ENCODE peak calls at places on chromosome 4, in five cellular contexts. W, B, E, D and X are unnamed samples.

GRCh38 chr4:140688711-140689598 is 67.2 kb downstream of the TBC1D9 start:
- DNase-seq in W (no peak), B (no peak), E (no peak), D (no peak), X (no peak)

GRCh38 chr4:151857368-151857767 is 96.6 kb upstream of the GATB start:
- DNase-seq in W (no peak), B (no peak), E (no peak), D (no peak), X (no peak)

GRCh38 chr4:152972821-152973613 is 36.9 kb downstream of the FHDC1 start:
- DNase-seq in W (no peak), B (no peak), E (no peak), D (no peak), X (no peak)

GRCh38 chr4:3257125-3257690 is 8.2 kb downstream of the MSANTD1 start:
- DNase-seq in W (no peak), B (peak), E (no peak), D (peak), X (peak)

GRCh38 chr4:21901831-21902230 is 46.7 kb downstream of the KCNIP4 start:
- DNase-seq in W (no peak), B (no peak), E (no peak), D (no peak), X (no peak)

GRCh38 chr4:103002551-103002950 is 17.0 kb downstream of the SLC9B1 start:
- DNase-seq in W (no peak), B (no peak), E (no peak), D (no peak), X (no peak)

GRCh38 chr4:69524708-69525107 is 29.0 kb upstream of the UGT2B4 start:
- DNase-seq in W (no peak), B (no peak), E (no peak), D (no peak), X (no peak)

GRCh38 chr4:119315036-119315435 is 6.9 kb downstream of the FABP2 start:
- DNase-seq in W (no peak), B (no peak), E (no peak), D (no peak), X (no peak)

GRCh38 chr4:80577991-80578390 is 242.5 kb downstream of the CFAP299 start:
- DNase-seq in W (no peak), B (no peak), E (no peak), D (no peak), X (no peak)

GRCh38 chr4:7694256-7694775 is 245.3 kb downstream of the AFAP1 start:
- DNase-seq in W (no peak), B (no peak), E (no peak), D (no peak), X (no peak)

GRCh38 chr4:164087733-164088132 is 593.2 kb downstream of the TMA16 start:
- DNase-seq in W (no peak), B (no peak), E (no peak), D (no peak), X (no peak)
- TF ChIP-seq POLR2AphosphoS5 in W (no peak), B (no peak), E (no peak), D (no peak), X (no peak)

DNA sequence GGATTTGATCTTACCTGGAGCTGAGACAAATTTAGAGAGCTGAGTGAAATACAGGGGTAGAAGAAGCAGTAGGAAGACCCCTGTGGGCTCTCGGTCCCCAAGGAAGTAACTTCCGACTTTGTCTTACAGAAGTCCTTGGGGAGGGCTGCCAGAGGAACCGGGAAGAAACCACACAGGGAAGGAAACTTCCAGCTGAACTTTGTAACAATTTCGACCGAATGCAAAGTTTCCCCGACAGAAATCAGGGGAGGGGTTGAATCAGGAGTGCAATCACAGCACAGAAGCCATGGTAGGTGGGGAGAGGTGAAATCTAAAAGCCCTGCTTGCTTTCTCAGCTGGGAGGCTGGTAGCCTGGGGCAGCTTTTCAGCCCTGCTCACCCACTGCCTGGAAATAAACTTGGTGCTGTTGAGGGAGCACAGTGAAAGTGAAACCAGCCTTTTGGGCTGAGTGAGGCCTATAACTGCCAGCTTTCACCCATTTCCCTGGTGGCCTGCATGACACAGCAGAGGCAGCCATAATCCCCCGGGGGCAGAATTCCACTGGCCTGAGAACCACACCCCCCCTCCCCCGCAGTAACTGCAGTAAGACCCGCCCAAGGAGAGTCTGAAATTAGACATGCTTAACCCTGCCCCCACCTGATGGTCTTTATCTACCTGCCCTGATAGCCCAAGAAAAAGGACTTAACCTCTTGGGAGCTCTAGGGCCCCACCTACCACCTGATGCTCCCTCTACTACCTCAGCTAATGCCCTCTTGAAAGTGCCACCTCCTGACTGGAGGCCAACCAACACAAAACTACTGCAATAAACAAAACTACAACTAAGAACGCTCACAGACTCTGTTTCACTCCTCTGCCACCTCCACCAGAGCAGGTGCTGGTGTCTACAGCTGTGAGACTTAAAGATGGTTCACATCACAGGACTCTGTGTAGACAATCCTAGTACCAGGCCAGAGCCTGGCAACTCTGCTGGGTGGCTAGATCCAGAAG is 248.2 kb downstream of the PARM1 start:
- DNase-seq in W (peak), B (no peak), E (peak), D (no peak), X (no peak)
- TF ChIP-seq POLR2A in W (no peak), B (no peak), E (no peak), D (no peak), X (no peak)

GRCh38 chr4:131609039-131609438 is 1540.1 kb upstream of the PCDH10 start:
- DNase-seq in W (no peak), B (no peak), E (no peak), D (no peak), X (no peak)

DNA sequence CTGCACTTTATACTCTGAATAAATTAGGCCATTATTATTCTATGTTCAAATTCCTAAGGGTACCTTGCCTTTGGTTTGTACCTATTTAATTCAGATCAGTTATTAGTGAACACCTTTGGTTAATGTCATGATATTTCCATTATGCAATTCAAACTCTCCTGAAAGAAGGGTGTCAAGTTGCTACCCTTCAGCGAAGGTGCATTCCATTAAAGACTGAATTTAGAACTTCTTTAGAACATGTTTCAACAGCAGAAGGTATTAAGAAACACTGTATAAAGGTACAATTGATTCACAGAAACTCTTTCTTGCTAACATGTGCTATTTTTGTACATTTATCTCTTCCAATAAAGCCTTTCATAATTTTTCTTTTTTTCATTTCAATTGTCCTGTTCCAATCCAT is 1545.4 kb upstream of the PCDH10 start:
- DNase-seq in W (no peak), B (no peak), E (no peak), D (no peak), X (no peak)
- TF ChIP-seq TAF1 in W (no peak), B (no peak), E (no peak), D (no peak), X (no peak)

GRCh38 chr4:76744253-76744921 is 153.6 kb downstream of the SOWAHB start:
- DNase-seq in W (no peak), B (no peak), E (no peak), D (no peak), X (no peak)
- TF ChIP-seq POLR2AphosphoS5 in W (no peak), B (no peak), E (no peak), D (no peak), X (no peak)